ENCODE peak calls at places on chromosomes 4 and X, in five cellular contexts. One of them, this sample, is unnamed.
A peak's percentile ranks its signal among the peaks of the same experiment; 100 is the strongest.

GRCh38 chr4:183658362-183659028 is 490 bp downstream of the RWDD4 start:
- DNase-seq in fibroblast of the aortic adventitia: peak; percentile 19
- DNase-seq in psoas muscle: peak; percentile 55
- DNase-seq in upper lobe of right lung: peak; percentile 74
- DNase-seq in dorsolateral prefrontal cortex: no peak
- DNase-seq in this sample: peak; percentile 63

GRCh38 chr4:110970642-110971041 is 347.8 kb upstream of the PITX2 start:
- DNase-seq in fibroblast of the aortic adventitia: peak; percentile 61
- DNase-seq in psoas muscle: peak; percentile 41
- DNase-seq in upper lobe of right lung: no peak
- DNase-seq in dorsolateral prefrontal cortex: no peak
- DNase-seq in this sample: peak; percentile 48

GRCh38 chr4:8547912-8548730 is 32.1 kb upstream of the GPR78 start:
- DNase-seq in fibroblast of the aortic adventitia: no peak
- DNase-seq in psoas muscle: no peak
- DNase-seq in upper lobe of right lung: peak; percentile 40
- DNase-seq in dorsolateral prefrontal cortex: peak; percentile 15
- DNase-seq in this sample: no peak

GRCh38 chr4:129545599-129546278 is 449.8 kb downstream of the C4orf33 start:
- DNase-seq in fibroblast of the aortic adventitia: peak; percentile 78
- DNase-seq in psoas muscle: peak; percentile 72
- DNase-seq in upper lobe of right lung: peak; percentile 71
- DNase-seq in dorsolateral prefrontal cortex: no peak
- DNase-seq in this sample: peak; percentile 88

GRCh38 chr4:85243857-85244256 is 231.1 kb upstream of the ARHGAP24 start:
- DNase-seq in fibroblast of the aortic adventitia: no peak
- DNase-seq in psoas muscle: no peak
- DNase-seq in upper lobe of right lung: no peak
- DNase-seq in dorsolateral prefrontal cortex: no peak
- DNase-seq in this sample: no peak

GRCh38 chr4:74014332-74014731 is 15.9 kb upstream of the CXCL5 start:
- DNase-seq in fibroblast of the aortic adventitia: peak; percentile 25
- DNase-seq in psoas muscle: no peak
- DNase-seq in upper lobe of right lung: no peak
- DNase-seq in dorsolateral prefrontal cortex: no peak
- DNase-seq in this sample: no peak

GRCh38 chr4:90799895-90800294 is 672.7 kb downstream of the CCSER1 start:
- DNase-seq in fibroblast of the aortic adventitia: no peak
- DNase-seq in psoas muscle: no peak
- DNase-seq in upper lobe of right lung: no peak
- DNase-seq in dorsolateral prefrontal cortex: no peak
- DNase-seq in this sample: no peak

GRCh38 chr4:78720994-78721677 is 55.0 kb upstream of the BMP2K start:
- DNase-seq in fibroblast of the aortic adventitia: no peak
- DNase-seq in psoas muscle: no peak
- DNase-seq in upper lobe of right lung: no peak
- DNase-seq in dorsolateral prefrontal cortex: no peak
- DNase-seq in this sample: no peak

GRCh38 chrX:50996930-50997329 is 86.4 kb downstream of the BMP15 start:
- DNase-seq in fibroblast of the aortic adventitia: no peak
- DNase-seq in psoas muscle: no peak
- DNase-seq in upper lobe of right lung: no peak
- DNase-seq in dorsolateral prefrontal cortex: no peak
- DNase-seq in this sample: no peak

GRCh38 chrX:128287693-128288092 is 235.5 kb upstream of the ACTRT1 start:
- DNase-seq in fibroblast of the aortic adventitia: no peak
- DNase-seq in psoas muscle: no peak
- DNase-seq in upper lobe of right lung: no peak
- DNase-seq in dorsolateral prefrontal cortex: no peak
- DNase-seq in this sample: no peak

GRCh38 chrX:12885508-12885907 is 18.6 kb downstream of the TLR7 start:
- DNase-seq in fibroblast of the aortic adventitia: no peak
- DNase-seq in psoas muscle: no peak
- DNase-seq in upper lobe of right lung: no peak
- DNase-seq in dorsolateral prefrontal cortex: no peak
- DNase-seq in this sample: no peak

GRCh38 chr4:152572417-152573086 is 36.7 kb upstream of the FBXW7 start:
- DNase-seq in fibroblast of the aortic adventitia: peak; percentile 87
- DNase-seq in psoas muscle: no peak
- DNase-seq in upper lobe of right lung: no peak
- DNase-seq in dorsolateral prefrontal cortex: no peak
- DNase-seq in this sample: no peak

GRCh38 chr4:6986067-6986780 is 56.9 kb upstream of the TADA2B start:
- DNase-seq in fibroblast of the aortic adventitia: peak; percentile 75
- DNase-seq in psoas muscle: peak; percentile 81
- DNase-seq in upper lobe of right lung: no peak
- DNase-seq in dorsolateral prefrontal cortex: no peak
- DNase-seq in this sample: peak; percentile 65

GRCh38 chrX:9770319-9770718 is 4.7 kb upstream of the GPR143 start:
- DNase-seq in fibroblast of the aortic adventitia: no peak
- DNase-seq in psoas muscle: no peak
- DNase-seq in upper lobe of right lung: no peak
- DNase-seq in dorsolateral prefrontal cortex: no peak
- DNase-seq in this sample: no peak

GRCh38 chr4:40887690-40888089 is 137.9 kb downstream of the NSUN7 start:
- DNase-seq in fibroblast of the aortic adventitia: peak; percentile 35
- DNase-seq in psoas muscle: no peak
- DNase-seq in upper lobe of right lung: no peak
- DNase-seq in dorsolateral prefrontal cortex: no peak
- DNase-seq in this sample: no peak
- TF ChIP-seq CTCF in fibroblast of the aortic adventitia: no peak
- TF ChIP-seq CTCF in psoas muscle: no peak
- TF ChIP-seq CTCF in upper lobe of right lung: no peak
- TF ChIP-seq CTCF in dorsolateral prefrontal cortex: no peak
- TF ChIP-seq CTCF in this sample: no peak

GRCh38 chr4:87235020-87235671 is 14.7 kb upstream of the KLHL8 start:
- DNase-seq in fibroblast of the aortic adventitia: peak; percentile 14
- DNase-seq in psoas muscle: no peak
- DNase-seq in upper lobe of right lung: no peak
- DNase-seq in dorsolateral prefrontal cortex: no peak
- DNase-seq in this sample: no peak
- H3K4me3 ChIP-seq in fibroblast of the aortic adventitia: peak overlapping the region; percentile 64
- H3K4me3 ChIP-seq in psoas muscle: peak overlapping the region; percentile 66
- H3K4me3 ChIP-seq in upper lobe of right lung: peak overlapping the region; percentile 53
- H3K4me3 ChIP-seq in dorsolateral prefrontal cortex: peak overlapping the region; percentile 58
- H3K4me3 ChIP-seq in this sample: no peak overlapping the region

GRCh38 chr4:1028574-1029220 is 17.3 kb downstream of the FGFRL1 start:
- DNase-seq in fibroblast of the aortic adventitia: no peak
- DNase-seq in psoas muscle: no peak
- DNase-seq in upper lobe of right lung: no peak
- DNase-seq in dorsolateral prefrontal cortex: no peak
- DNase-seq in this sample: no peak
- TF ChIP-seq CTCF in fibroblast of the aortic adventitia: no peak
- TF ChIP-seq CTCF in psoas muscle: no peak
- TF ChIP-seq CTCF in upper lobe of right lung: no peak
- TF ChIP-seq CTCF in dorsolateral prefrontal cortex: no peak
- TF ChIP-seq CTCF in this sample: no peak

GRCh38 chrX:40092808-40093435 is 4.8 kb downstream of the BCOR start:
- DNase-seq in fibroblast of the aortic adventitia: no peak
- DNase-seq in psoas muscle: no peak
- DNase-seq in upper lobe of right lung: no peak
- DNase-seq in dorsolateral prefrontal cortex: no peak
- DNase-seq in this sample: no peak

GRCh38 chrX:40091691-40092421 is 5.9 kb downstream of the BCOR start:
- DNase-seq in fibroblast of the aortic adventitia: no peak
- DNase-seq in psoas muscle: no peak
- DNase-seq in upper lobe of right lung: peak; percentile 65
- DNase-seq in dorsolateral prefrontal cortex: no peak
- DNase-seq in this sample: peak; percentile 51

GRCh38 chrX:40090050-40090804 is 7.5 kb downstream of the BCOR start:
- DNase-seq in fibroblast of the aortic adventitia: no peak
- DNase-seq in psoas muscle: no peak
- DNase-seq in upper lobe of right lung: peak; percentile 71
- DNase-seq in dorsolateral prefrontal cortex: no peak
- DNase-seq in this sample: peak; percentile 50

GRCh38 chrX:40088803-40089540 is 8.8 kb downstream of the BCOR start:
- DNase-seq in fibroblast of the aortic adventitia: no peak
- DNase-seq in psoas muscle: no peak
- DNase-seq in upper lobe of right lung: no peak
- DNase-seq in dorsolateral prefrontal cortex: no peak
- DNase-seq in this sample: no peak

GRCh38 chrX:40090961-40091360 is 6.8 kb downstream of the BCOR start:
- DNase-seq in fibroblast of the aortic adventitia: no peak
- DNase-seq in psoas muscle: no peak
- DNase-seq in upper lobe of right lung: no peak
- DNase-seq in dorsolateral prefrontal cortex: no peak
- DNase-seq in this sample: no peak
- H3K4me3 ChIP-seq in fibroblast of the aortic adventitia: no peak overlapping the region
- H3K4me3 ChIP-seq in psoas muscle: peak overlapping the region; percentile 58
- H3K4me3 ChIP-seq in upper lobe of right lung: peak overlapping the region; percentile 36
- H3K4me3 ChIP-seq in dorsolateral prefrontal cortex: no peak overlapping the region
- H3K4me3 ChIP-seq in this sample: no peak overlapping the region

DNA sequence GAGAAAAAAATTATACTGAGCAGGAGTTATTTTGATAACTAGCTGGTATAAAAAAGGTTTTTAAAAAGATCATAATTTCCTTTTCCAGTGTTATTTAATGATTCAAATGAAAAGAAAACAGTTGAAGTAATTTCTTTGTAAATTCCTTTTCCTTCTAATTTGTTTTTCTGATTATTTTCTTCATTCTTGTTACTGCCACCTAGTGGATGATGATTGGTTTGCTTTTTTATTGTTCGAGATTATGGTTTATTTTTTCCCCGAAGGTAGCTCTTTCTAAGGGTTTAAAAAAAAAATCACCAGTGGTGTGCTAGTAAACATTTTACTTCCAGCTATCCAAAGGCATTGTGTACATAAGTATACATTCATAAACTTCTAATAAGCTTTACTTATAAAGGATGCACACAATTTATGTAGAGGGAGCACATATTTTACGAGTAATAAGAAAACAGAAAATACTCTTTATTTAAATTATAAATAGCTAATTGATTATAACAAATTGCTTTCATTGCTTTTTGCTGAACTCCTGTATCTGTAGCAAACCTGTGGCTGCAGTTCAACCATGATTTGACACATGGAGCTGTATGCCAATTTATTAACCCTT is 98.0 kb upstream of the ANK2 start:
- DNase-seq in fibroblast of the aortic adventitia: peak; percentile 43
- DNase-seq in psoas muscle: no peak
- DNase-seq in upper lobe of right lung: no peak
- DNase-seq in dorsolateral prefrontal cortex: no peak
- DNase-seq in this sample: no peak
- TF ChIP-seq CTCF in fibroblast of the aortic adventitia: peak; percentile 58
- TF ChIP-seq CTCF in psoas muscle: peak; percentile 50
- TF ChIP-seq CTCF in upper lobe of right lung: peak; percentile 54
- TF ChIP-seq CTCF in dorsolateral prefrontal cortex: peak; percentile 79
- TF ChIP-seq CTCF in this sample: no peak

GRCh38 chrX:155613927-155614559 is 1.3 kb upstream of the TMLHE start:
- DNase-seq in fibroblast of the aortic adventitia: no peak
- DNase-seq in psoas muscle: no peak
- DNase-seq in upper lobe of right lung: no peak
- DNase-seq in dorsolateral prefrontal cortex: no peak
- DNase-seq in this sample: no peak

GRCh38 chrX:155612312-155613224 is at the start of gene TMLHE:
- DNase-seq in fibroblast of the aortic adventitia: peak; percentile 65
- DNase-seq in psoas muscle: peak; percentile 81
- DNase-seq in upper lobe of right lung: peak; percentile 77
- DNase-seq in dorsolateral prefrontal cortex: peak; percentile 46
- DNase-seq in this sample: peak; percentile 84

GRCh38 chrX:155615938-155616337 is 3.2 kb upstream of the TMLHE start:
- DNase-seq in fibroblast of the aortic adventitia: no peak
- DNase-seq in psoas muscle: no peak
- DNase-seq in upper lobe of right lung: no peak
- DNase-seq in dorsolateral prefrontal cortex: no peak
- DNase-seq in this sample: no peak

GRCh38 chrX:155611302-155611701 is 1.4 kb downstream of the TMLHE start:
- DNase-seq in fibroblast of the aortic adventitia: no peak
- DNase-seq in psoas muscle: no peak
- DNase-seq in upper lobe of right lung: no peak
- DNase-seq in dorsolateral prefrontal cortex: no peak
- DNase-seq in this sample: no peak
- H3K4me3 ChIP-seq in fibroblast of the aortic adventitia: peak overlapping the region; percentile 83
- H3K4me3 ChIP-seq in psoas muscle: peak overlapping the region; percentile 75
- H3K4me3 ChIP-seq in upper lobe of right lung: peak overlapping the region; percentile 62
- H3K4me3 ChIP-seq in dorsolateral prefrontal cortex: peak overlapping the region; percentile 72
- H3K4me3 ChIP-seq in this sample: peak overlapping the region; percentile 58

GRCh38 chr4:3765271-3766206 is 646 bp upstream of the ADRA2C start:
- DNase-seq in fibroblast of the aortic adventitia: peak; percentile 27
- DNase-seq in psoas muscle: peak; percentile 76
- DNase-seq in upper lobe of right lung: no peak
- DNase-seq in dorsolateral prefrontal cortex: peak; percentile 63
- DNase-seq in this sample: no peak
- TF ChIP-seq CTCF in fibroblast of the aortic adventitia: no peak
- TF ChIP-seq CTCF in psoas muscle: peak; percentile 39
- TF ChIP-seq CTCF in upper lobe of right lung: no peak
- TF ChIP-seq CTCF in dorsolateral prefrontal cortex: peak; percentile 9
- TF ChIP-seq CTCF in this sample: no peak

GRCh38 chr4:41879552-41879951 is 55.7 kb upstream of the TMEM33 start:
- DNase-seq in fibroblast of the aortic adventitia: no peak
- DNase-seq in psoas muscle: no peak
- DNase-seq in upper lobe of right lung: no peak
- DNase-seq in dorsolateral prefrontal cortex: no peak
- DNase-seq in this sample: no peak
- H3K4me3 ChIP-seq in fibroblast of the aortic adventitia: no peak overlapping the region
- H3K4me3 ChIP-seq in psoas muscle: no peak overlapping the region
- H3K4me3 ChIP-seq in upper lobe of right lung: no peak overlapping the region
- H3K4me3 ChIP-seq in dorsolateral prefrontal cortex: no peak overlapping the region
- H3K4me3 ChIP-seq in this sample: no peak overlapping the region